ENCODE peak calls at places on chromosomes 2 and 18, in ten cellular contexts. One of them, this sample, is unnamed.

GRCh38 chr18:55245200-55245599 is 285.9 kb upstream of the CCDC68 start:
- DNase-seq in stimulated activated CD4-positive, alpha-beta T cell treated with anti-CD3 and anti-CD28 coated beads, Interleukin-15, amount 100 ng/mL, for 24 hours: no peak
- DNase-seq in T-helper 1 cell: no peak
- DNase-seq in naive thymus-derived CD8-positive, alpha-beta T cell: no peak
- DNase-seq in T-cell: no peak
- DNase-seq in activated CD8-positive, alpha-beta memory T cell treated with anti-CD3 and anti-CD28 coated beads, Interleukin-2, amount 50 U/mL, for 4 hours: no peak
- DNase-seq in progenitor cell of endocrine pancreas: no peak
- DNase-seq in GM03348: peak; percentile 43
- DNase-seq in fibroblast of lung: peak; percentile 40
- DNase-seq in SIG-M5: no peak
- DNase-seq in this sample: no peak

GRCh38 chr18:21439453-21439852 is 161.1 kb downstream of the ESCO1 start:
- DNase-seq in SIG-M5: no peak
- DNase-seq in naive thymus-derived CD8-positive, alpha-beta T cell: no peak
- DNase-seq in fibroblast of lung: peak; percentile 95
- DNase-seq in stimulated activated CD4-positive, alpha-beta T cell treated with anti-CD3 and anti-CD28 coated beads, Interleukin-15, amount 100 ng/mL, for 24 hours: no peak
- DNase-seq in GM03348: peak; percentile 73
- DNase-seq in T-helper 1 cell: no peak
- DNase-seq in T-cell: no peak
- DNase-seq in progenitor cell of endocrine pancreas: no peak
- DNase-seq in activated CD8-positive, alpha-beta memory T cell treated with anti-CD3 and anti-CD28 coated beads, Interleukin-2, amount 50 U/mL, for 4 hours: no peak
- DNase-seq in this sample: peak; percentile 37

GRCh38 chr18:56322403-56322802 is 316.0 kb downstream of the TXNL1 start:
- DNase-seq in progenitor cell of endocrine pancreas: no peak
- DNase-seq in T-cell: no peak
- DNase-seq in GM03348: no peak
- DNase-seq in fibroblast of lung: no peak
- DNase-seq in SIG-M5: no peak
- DNase-seq in stimulated activated CD4-positive, alpha-beta T cell treated with anti-CD3 and anti-CD28 coated beads, Interleukin-15, amount 100 ng/mL, for 24 hours: no peak
- DNase-seq in activated CD8-positive, alpha-beta memory T cell treated with anti-CD3 and anti-CD28 coated beads, Interleukin-2, amount 50 U/mL, for 4 hours: no peak
- DNase-seq in T-helper 1 cell: no peak
- DNase-seq in naive thymus-derived CD8-positive, alpha-beta T cell: no peak
- DNase-seq in this sample: no peak

GRCh38 chr2:39632871-39633270 is 32.8 kb upstream of the TMEM178A start:
- DNase-seq in fibroblast of lung: peak; percentile 98
- DNase-seq in progenitor cell of endocrine pancreas: no peak
- DNase-seq in T-cell: no peak
- DNase-seq in naive thymus-derived CD8-positive, alpha-beta T cell: no peak
- DNase-seq in SIG-M5: no peak
- DNase-seq in activated CD8-positive, alpha-beta memory T cell treated with anti-CD3 and anti-CD28 coated beads, Interleukin-2, amount 50 U/mL, for 4 hours: no peak
- DNase-seq in T-helper 1 cell: no peak
- DNase-seq in stimulated activated CD4-positive, alpha-beta T cell treated with anti-CD3 and anti-CD28 coated beads, Interleukin-15, amount 100 ng/mL, for 24 hours: no peak
- DNase-seq in GM03348: peak; percentile 71
- DNase-seq in this sample: peak; percentile 26

GRCh38 chr2:45390856-45391255 is 220.2 kb downstream of the SRBD1 start:
- DNase-seq in SIG-M5: no peak
- DNase-seq in GM03348: no peak
- DNase-seq in fibroblast of lung: no peak
- DNase-seq in T-cell: no peak
- DNase-seq in T-helper 1 cell: no peak
- DNase-seq in progenitor cell of endocrine pancreas: no peak
- DNase-seq in stimulated activated CD4-positive, alpha-beta T cell treated with anti-CD3 and anti-CD28 coated beads, Interleukin-15, amount 100 ng/mL, for 24 hours: no peak
- DNase-seq in activated CD8-positive, alpha-beta memory T cell treated with anti-CD3 and anti-CD28 coated beads, Interleukin-2, amount 50 U/mL, for 4 hours: no peak
- DNase-seq in naive thymus-derived CD8-positive, alpha-beta T cell: no peak
- DNase-seq in this sample: no peak

GRCh38 chr2:194424683-194425209 is 1232.3 kb upstream of the SLC39A10 start:
- DNase-seq in T-helper 1 cell: no peak
- DNase-seq in SIG-M5: no peak
- DNase-seq in GM03348: no peak
- DNase-seq in T-cell: no peak
- DNase-seq in activated CD8-positive, alpha-beta memory T cell treated with anti-CD3 and anti-CD28 coated beads, Interleukin-2, amount 50 U/mL, for 4 hours: no peak
- DNase-seq in stimulated activated CD4-positive, alpha-beta T cell treated with anti-CD3 and anti-CD28 coated beads, Interleukin-15, amount 100 ng/mL, for 24 hours: no peak
- DNase-seq in fibroblast of lung: no peak
- DNase-seq in naive thymus-derived CD8-positive, alpha-beta T cell: no peak
- DNase-seq in progenitor cell of endocrine pancreas: no peak
- DNase-seq in this sample: no peak

GRCh38 chr2:54258171-54258570 is 2.1 kb upstream of the TSPYL6 start:
- DNase-seq in T-cell: no peak
- DNase-seq in fibroblast of lung: peak; percentile 60
- DNase-seq in progenitor cell of endocrine pancreas: no peak
- DNase-seq in GM03348: no peak
- DNase-seq in SIG-M5: no peak
- DNase-seq in stimulated activated CD4-positive, alpha-beta T cell treated with anti-CD3 and anti-CD28 coated beads, Interleukin-15, amount 100 ng/mL, for 24 hours: no peak
- DNase-seq in activated CD8-positive, alpha-beta memory T cell treated with anti-CD3 and anti-CD28 coated beads, Interleukin-2, amount 50 U/mL, for 4 hours: no peak
- DNase-seq in naive thymus-derived CD8-positive, alpha-beta T cell: no peak
- DNase-seq in T-helper 1 cell: no peak
- DNase-seq in this sample: peak; percentile 23

GRCh38 chr18:54859667-54860421 is 31.6 kb downstream of the RAB27B start:
- DNase-seq in GM03348: no peak
- DNase-seq in stimulated activated CD4-positive, alpha-beta T cell treated with anti-CD3 and anti-CD28 coated beads, Interleukin-15, amount 100 ng/mL, for 24 hours: no peak
- DNase-seq in fibroblast of lung: no peak
- DNase-seq in progenitor cell of endocrine pancreas: no peak
- DNase-seq in naive thymus-derived CD8-positive, alpha-beta T cell: no peak
- DNase-seq in activated CD8-positive, alpha-beta memory T cell treated with anti-CD3 and anti-CD28 coated beads, Interleukin-2, amount 50 U/mL, for 4 hours: no peak
- DNase-seq in T-cell: no peak
- DNase-seq in SIG-M5: no peak
- DNase-seq in T-helper 1 cell: no peak
- DNase-seq in this sample: no peak

GRCh38 chr2:391658-392170 is 103.8 kb upstream of the ALKAL2 start:
- DNase-seq in activated CD8-positive, alpha-beta memory T cell treated with anti-CD3 and anti-CD28 coated beads, Interleukin-2, amount 50 U/mL, for 4 hours: no peak
- DNase-seq in progenitor cell of endocrine pancreas: no peak
- DNase-seq in stimulated activated CD4-positive, alpha-beta T cell treated with anti-CD3 and anti-CD28 coated beads, Interleukin-15, amount 100 ng/mL, for 24 hours: peak; percentile 24
- DNase-seq in GM03348: no peak
- DNase-seq in T-cell: no peak
- DNase-seq in T-helper 1 cell: no peak
- DNase-seq in naive thymus-derived CD8-positive, alpha-beta T cell: no peak
- DNase-seq in fibroblast of lung: no peak
- DNase-seq in SIG-M5: no peak
- DNase-seq in this sample: no peak

GRCh38 chr2:237511885-237512405 is 24.9 kb downstream of the MLPH start:
- DNase-seq in stimulated activated CD4-positive, alpha-beta T cell treated with anti-CD3 and anti-CD28 coated beads, Interleukin-15, amount 100 ng/mL, for 24 hours: no peak
- DNase-seq in GM03348: no peak
- DNase-seq in T-helper 1 cell: no peak
- DNase-seq in T-cell: no peak
- DNase-seq in progenitor cell of endocrine pancreas: no peak
- DNase-seq in fibroblast of lung: no peak
- DNase-seq in activated CD8-positive, alpha-beta memory T cell treated with anti-CD3 and anti-CD28 coated beads, Interleukin-2, amount 50 U/mL, for 4 hours: no peak
- DNase-seq in naive thymus-derived CD8-positive, alpha-beta T cell: no peak
- DNase-seq in SIG-M5: no peak
- DNase-seq in this sample: no peak

GRCh38 chr2:188607501-188607900 is 315.8 kb downstream of the GULP1 start:
- DNase-seq in stimulated activated CD4-positive, alpha-beta T cell treated with anti-CD3 and anti-CD28 coated beads, Interleukin-15, amount 100 ng/mL, for 24 hours: peak; percentile 1
- DNase-seq in fibroblast of lung: peak; percentile 61
- DNase-seq in naive thymus-derived CD8-positive, alpha-beta T cell: no peak
- DNase-seq in progenitor cell of endocrine pancreas: no peak
- DNase-seq in T-cell: no peak
- DNase-seq in activated CD8-positive, alpha-beta memory T cell treated with anti-CD3 and anti-CD28 coated beads, Interleukin-2, amount 50 U/mL, for 4 hours: no peak
- DNase-seq in SIG-M5: no peak
- DNase-seq in T-helper 1 cell: no peak
- DNase-seq in GM03348: no peak
- DNase-seq in this sample: no peak

GRCh38 chr2:72104821-72105588 is 42.7 kb downstream of the CYP26B1 start:
- DNase-seq in stimulated activated CD4-positive, alpha-beta T cell treated with anti-CD3 and anti-CD28 coated beads, Interleukin-15, amount 100 ng/mL, for 24 hours: no peak
- DNase-seq in activated CD8-positive, alpha-beta memory T cell treated with anti-CD3 and anti-CD28 coated beads, Interleukin-2, amount 50 U/mL, for 4 hours: no peak
- DNase-seq in fibroblast of lung: no peak
- DNase-seq in SIG-M5: no peak
- DNase-seq in progenitor cell of endocrine pancreas: no peak
- DNase-seq in T-helper 1 cell: no peak
- DNase-seq in GM03348: no peak
- DNase-seq in T-cell: no peak
- DNase-seq in naive thymus-derived CD8-positive, alpha-beta T cell: no peak
- DNase-seq in this sample: no peak

GRCh38 chr2:227783404-227784138 is 30.1 kb upstream of the CCL20 start:
- DNase-seq in SIG-M5: peak; percentile 20
- DNase-seq in progenitor cell of endocrine pancreas: no peak
- DNase-seq in naive thymus-derived CD8-positive, alpha-beta T cell: no peak
- DNase-seq in fibroblast of lung: no peak
- DNase-seq in activated CD8-positive, alpha-beta memory T cell treated with anti-CD3 and anti-CD28 coated beads, Interleukin-2, amount 50 U/mL, for 4 hours: no peak
- DNase-seq in T-helper 1 cell: no peak
- DNase-seq in stimulated activated CD4-positive, alpha-beta T cell treated with anti-CD3 and anti-CD28 coated beads, Interleukin-15, amount 100 ng/mL, for 24 hours: no peak
- DNase-seq in T-cell: no peak
- DNase-seq in GM03348: no peak
- DNase-seq in this sample: no peak

GRCh38 chr2:117832332-117832731 is 17.8 kb downstream of the DDX18 start:
- DNase-seq in progenitor cell of endocrine pancreas: no peak
- DNase-seq in GM03348: no peak
- DNase-seq in naive thymus-derived CD8-positive, alpha-beta T cell: no peak
- DNase-seq in stimulated activated CD4-positive, alpha-beta T cell treated with anti-CD3 and anti-CD28 coated beads, Interleukin-15, amount 100 ng/mL, for 24 hours: no peak
- DNase-seq in activated CD8-positive, alpha-beta memory T cell treated with anti-CD3 and anti-CD28 coated beads, Interleukin-2, amount 50 U/mL, for 4 hours: no peak
- DNase-seq in fibroblast of lung: no peak
- DNase-seq in SIG-M5: no peak
- DNase-seq in T-cell: no peak
- DNase-seq in T-helper 1 cell: no peak
- DNase-seq in this sample: no peak

GRCh38 chr2:46163804-46164569 is 133.2 kb upstream of the EPAS1 start:
- DNase-seq in naive thymus-derived CD8-positive, alpha-beta T cell: no peak
- DNase-seq in T-helper 1 cell: no peak
- DNase-seq in activated CD8-positive, alpha-beta memory T cell treated with anti-CD3 and anti-CD28 coated beads, Interleukin-2, amount 50 U/mL, for 4 hours: no peak
- DNase-seq in T-cell: no peak
- DNase-seq in GM03348: peak; percentile 18
- DNase-seq in SIG-M5: no peak
- DNase-seq in stimulated activated CD4-positive, alpha-beta T cell treated with anti-CD3 and anti-CD28 coated beads, Interleukin-15, amount 100 ng/mL, for 24 hours: no peak
- DNase-seq in fibroblast of lung: peak; percentile 67
- DNase-seq in progenitor cell of endocrine pancreas: no peak
- DNase-seq in this sample: no peak

GRCh38 chr2:239723486-239724193 is 301.5 kb downstream of the NDUFA10 start:
- DNase-seq in GM03348: no peak
- DNase-seq in T-helper 1 cell: no peak
- DNase-seq in stimulated activated CD4-positive, alpha-beta T cell treated with anti-CD3 and anti-CD28 coated beads, Interleukin-15, amount 100 ng/mL, for 24 hours: no peak
- DNase-seq in naive thymus-derived CD8-positive, alpha-beta T cell: no peak
- DNase-seq in activated CD8-positive, alpha-beta memory T cell treated with anti-CD3 and anti-CD28 coated beads, Interleukin-2, amount 50 U/mL, for 4 hours: no peak
- DNase-seq in progenitor cell of endocrine pancreas: no peak
- DNase-seq in SIG-M5: no peak
- DNase-seq in T-cell: no peak
- DNase-seq in fibroblast of lung: no peak
- DNase-seq in this sample: no peak

GRCh38 chr18:55589625-55590291 is 1.8 kb upstream of the TCF4 start:
- DNase-seq in T-cell: peak; percentile 69
- DNase-seq in activated CD8-positive, alpha-beta memory T cell treated with anti-CD3 and anti-CD28 coated beads, Interleukin-2, amount 50 U/mL, for 4 hours: peak; percentile 74
- DNase-seq in SIG-M5: peak; percentile 52
- DNase-seq in stimulated activated CD4-positive, alpha-beta T cell treated with anti-CD3 and anti-CD28 coated beads, Interleukin-15, amount 100 ng/mL, for 24 hours: peak; percentile 80
- DNase-seq in progenitor cell of endocrine pancreas: peak; percentile 88
- DNase-seq in naive thymus-derived CD8-positive, alpha-beta T cell: peak; percentile 73
- DNase-seq in GM03348: peak; percentile 95
- DNase-seq in T-helper 1 cell: peak; percentile 25
- DNase-seq in fibroblast of lung: peak; percentile 95
- DNase-seq in this sample: peak; percentile 90

GRCh38 chr2:172937884-172938712 is 137.5 kb upstream of the MAP3K20 start:
- DNase-seq in fibroblast of lung: no peak
- DNase-seq in naive thymus-derived CD8-positive, alpha-beta T cell: no peak
- DNase-seq in T-cell: no peak
- DNase-seq in progenitor cell of endocrine pancreas: no peak
- DNase-seq in activated CD8-positive, alpha-beta memory T cell treated with anti-CD3 and anti-CD28 coated beads, Interleukin-2, amount 50 U/mL, for 4 hours: no peak
- DNase-seq in SIG-M5: no peak
- DNase-seq in stimulated activated CD4-positive, alpha-beta T cell treated with anti-CD3 and anti-CD28 coated beads, Interleukin-15, amount 100 ng/mL, for 24 hours: no peak
- DNase-seq in T-helper 1 cell: no peak
- DNase-seq in GM03348: no peak
- DNase-seq in this sample: no peak

GRCh38 chr2:26412091-26412673 is 10.5 kb downstream of the DRC1 start:
- DNase-seq in activated CD8-positive, alpha-beta memory T cell treated with anti-CD3 and anti-CD28 coated beads, Interleukin-2, amount 50 U/mL, for 4 hours: no peak
- DNase-seq in T-helper 1 cell: no peak
- DNase-seq in stimulated activated CD4-positive, alpha-beta T cell treated with anti-CD3 and anti-CD28 coated beads, Interleukin-15, amount 100 ng/mL, for 24 hours: no peak
- DNase-seq in progenitor cell of endocrine pancreas: no peak
- DNase-seq in T-cell: no peak
- DNase-seq in naive thymus-derived CD8-positive, alpha-beta T cell: no peak
- DNase-seq in SIG-M5: peak; percentile 16
- DNase-seq in fibroblast of lung: no peak
- DNase-seq in GM03348: no peak
- DNase-seq in this sample: no peak

GRCh38 chr18:45566025-45566740 is 49.1 kb upstream of the SLC14A2 start:
- DNase-seq in progenitor cell of endocrine pancreas: no peak
- DNase-seq in fibroblast of lung: peak; percentile 97
- DNase-seq in T-helper 1 cell: no peak
- DNase-seq in stimulated activated CD4-positive, alpha-beta T cell treated with anti-CD3 and anti-CD28 coated beads, Interleukin-15, amount 100 ng/mL, for 24 hours: no peak
- DNase-seq in T-cell: no peak
- DNase-seq in naive thymus-derived CD8-positive, alpha-beta T cell: no peak
- DNase-seq in activated CD8-positive, alpha-beta memory T cell treated with anti-CD3 and anti-CD28 coated beads, Interleukin-2, amount 50 U/mL, for 4 hours: no peak
- DNase-seq in SIG-M5: no peak
- DNase-seq in GM03348: peak; percentile 90
- DNase-seq in this sample: peak; percentile 82

GRCh38 chr2:240957656-240958365 is 40.6 kb upstream of the SNED1 start:
- DNase-seq in fibroblast of lung: no peak
- DNase-seq in progenitor cell of endocrine pancreas: peak; percentile 8
- DNase-seq in activated CD8-positive, alpha-beta memory T cell treated with anti-CD3 and anti-CD28 coated beads, Interleukin-2, amount 50 U/mL, for 4 hours: no peak
- DNase-seq in stimulated activated CD4-positive, alpha-beta T cell treated with anti-CD3 and anti-CD28 coated beads, Interleukin-15, amount 100 ng/mL, for 24 hours: no peak
- DNase-seq in GM03348: peak; percentile 44
- DNase-seq in SIG-M5: no peak
- DNase-seq in T-helper 1 cell: no peak
- DNase-seq in naive thymus-derived CD8-positive, alpha-beta T cell: no peak
- DNase-seq in T-cell: no peak
- DNase-seq in this sample: no peak

GRCh38 chr18:21662591-21662990 is 42.0 kb downstream of the ABHD3 start:
- DNase-seq in T-helper 1 cell: no peak
- DNase-seq in SIG-M5: no peak
- DNase-seq in GM03348: no peak
- DNase-seq in T-cell: no peak
- DNase-seq in fibroblast of lung: no peak
- DNase-seq in progenitor cell of endocrine pancreas: no peak
- DNase-seq in activated CD8-positive, alpha-beta memory T cell treated with anti-CD3 and anti-CD28 coated beads, Interleukin-2, amount 50 U/mL, for 4 hours: no peak
- DNase-seq in stimulated activated CD4-positive, alpha-beta T cell treated with anti-CD3 and anti-CD28 coated beads, Interleukin-15, amount 100 ng/mL, for 24 hours: no peak
- DNase-seq in naive thymus-derived CD8-positive, alpha-beta T cell: no peak
- DNase-seq in this sample: no peak

GRCh38 chr18:36769611-36770314 is 59.0 kb downstream of the TPGS2 start:
- DNase-seq in stimulated activated CD4-positive, alpha-beta T cell treated with anti-CD3 and anti-CD28 coated beads, Interleukin-15, amount 100 ng/mL, for 24 hours: peak; percentile 23
- DNase-seq in SIG-M5: no peak
- DNase-seq in naive thymus-derived CD8-positive, alpha-beta T cell: no peak
- DNase-seq in T-cell: no peak
- DNase-seq in T-helper 1 cell: no peak
- DNase-seq in progenitor cell of endocrine pancreas: no peak
- DNase-seq in fibroblast of lung: no peak
- DNase-seq in GM03348: no peak
- DNase-seq in activated CD8-positive, alpha-beta memory T cell treated with anti-CD3 and anti-CD28 coated beads, Interleukin-2, amount 50 U/mL, for 4 hours: no peak
- DNase-seq in this sample: no peak

GRCh38 chr2:88197732-88198131 is 27.6 kb downstream of the THNSL2 start:
- DNase-seq in progenitor cell of endocrine pancreas: no peak
- DNase-seq in GM03348: no peak
- DNase-seq in naive thymus-derived CD8-positive, alpha-beta T cell: no peak
- DNase-seq in activated CD8-positive, alpha-beta memory T cell treated with anti-CD3 and anti-CD28 coated beads, Interleukin-2, amount 50 U/mL, for 4 hours: no peak
- DNase-seq in SIG-M5: no peak
- DNase-seq in fibroblast of lung: no peak
- DNase-seq in T-cell: no peak
- DNase-seq in T-helper 1 cell: no peak
- DNase-seq in stimulated activated CD4-positive, alpha-beta T cell treated with anti-CD3 and anti-CD28 coated beads, Interleukin-15, amount 100 ng/mL, for 24 hours: no peak
- DNase-seq in this sample: no peak

GRCh38 chr2:231686192-231687100 is 21.9 kb upstream of the PTMA start:
- DNase-seq in progenitor cell of endocrine pancreas: no peak
- DNase-seq in T-cell: no peak
- DNase-seq in T-helper 1 cell: no peak
- DNase-seq in SIG-M5: no peak
- DNase-seq in GM03348: no peak
- DNase-seq in activated CD8-positive, alpha-beta memory T cell treated with anti-CD3 and anti-CD28 coated beads, Interleukin-2, amount 50 U/mL, for 4 hours: no peak
- DNase-seq in fibroblast of lung: no peak
- DNase-seq in stimulated activated CD4-positive, alpha-beta T cell treated with anti-CD3 and anti-CD28 coated beads, Interleukin-15, amount 100 ng/mL, for 24 hours: no peak
- DNase-seq in naive thymus-derived CD8-positive, alpha-beta T cell: no peak
- DNase-seq in this sample: no peak

GRCh38 chr2:85578243-85579180 is 1.1 kb downstream of the VAMP8 start:
- DNase-seq in fibroblast of lung: no peak
- DNase-seq in GM03348: no peak
- DNase-seq in naive thymus-derived CD8-positive, alpha-beta T cell: no peak
- DNase-seq in T-helper 1 cell: no peak
- DNase-seq in activated CD8-positive, alpha-beta memory T cell treated with anti-CD3 and anti-CD28 coated beads, Interleukin-2, amount 50 U/mL, for 4 hours: peak; percentile 24
- DNase-seq in T-cell: no peak
- DNase-seq in progenitor cell of endocrine pancreas: no peak
- DNase-seq in SIG-M5: peak; percentile 31
- DNase-seq in stimulated activated CD4-positive, alpha-beta T cell treated with anti-CD3 and anti-CD28 coated beads, Interleukin-15, amount 100 ng/mL, for 24 hours: peak; percentile 37
- DNase-seq in this sample: no peak

GRCh38 chr18:47881042-47881441 is 49.4 kb downstream of the SMAD2 start:
- DNase-seq in T-cell: no peak
- DNase-seq in GM03348: no peak
- DNase-seq in fibroblast of lung: no peak
- DNase-seq in naive thymus-derived CD8-positive, alpha-beta T cell: no peak
- DNase-seq in stimulated activated CD4-positive, alpha-beta T cell treated with anti-CD3 and anti-CD28 coated beads, Interleukin-15, amount 100 ng/mL, for 24 hours: no peak
- DNase-seq in T-helper 1 cell: no peak
- DNase-seq in activated CD8-positive, alpha-beta memory T cell treated with anti-CD3 and anti-CD28 coated beads, Interleukin-2, amount 50 U/mL, for 4 hours: no peak
- DNase-seq in SIG-M5: no peak
- DNase-seq in progenitor cell of endocrine pancreas: no peak
- DNase-seq in this sample: no peak

GRCh38 chr2:46836295-46837111 is 79.1 kb downstream of the MCFD2 start:
- DNase-seq in GM03348: peak; percentile 49
- DNase-seq in SIG-M5: no peak
- DNase-seq in fibroblast of lung: peak; percentile 88
- DNase-seq in T-cell: no peak
- DNase-seq in T-helper 1 cell: no peak
- DNase-seq in activated CD8-positive, alpha-beta memory T cell treated with anti-CD3 and anti-CD28 coated beads, Interleukin-2, amount 50 U/mL, for 4 hours: no peak
- DNase-seq in progenitor cell of endocrine pancreas: no peak
- DNase-seq in naive thymus-derived CD8-positive, alpha-beta T cell: no peak
- DNase-seq in stimulated activated CD4-positive, alpha-beta T cell treated with anti-CD3 and anti-CD28 coated beads, Interleukin-15, amount 100 ng/mL, for 24 hours: no peak
- DNase-seq in this sample: no peak